ENCODE peak calls at places on chromosomes 12 and 14, in six cellular contexts. One of them, this sample, is unnamed.

GRCh38 chr12:124233041-124233836 is 61.7 kb upstream of the RFLNA start:
- DNase-seq in neural progenitor cell: no peak
- DNase-seq in GM23338: no peak
- DNase-seq in GM23248: peak; percentile 85
- DNase-seq in MM.1S: no peak
- DNase-seq in PC-3: peak; percentile 30
- DNase-seq in this sample: no peak

GRCh38 chr12:116454950-116455447 is 104.2 kb upstream of the MAP1LC3B2 start:
- DNase-seq in neural progenitor cell: no peak
- DNase-seq in GM23338: no peak
- DNase-seq in MM.1S: no peak
- DNase-seq in PC-3: peak; percentile 99
- DNase-seq in GM23248: peak; percentile 98
- DNase-seq in this sample: peak; percentile 62

GRCh38 chr14:69891422-69891821 is 12.2 kb downstream of the SMOC1 start:
- DNase-seq in MM.1S: no peak
- DNase-seq in GM23338: peak; percentile 46
- DNase-seq in PC-3: no peak
- DNase-seq in GM23248: no peak
- DNase-seq in neural progenitor cell: peak; percentile 41
- DNase-seq in this sample: no peak

GRCh38 chr14:76603713-76604112 is 157.6 kb upstream of the VASH1 start:
- DNase-seq in neural progenitor cell: no peak
- DNase-seq in GM23248: no peak
- DNase-seq in PC-3: no peak
- DNase-seq in GM23338: no peak
- DNase-seq in MM.1S: no peak
- DNase-seq in this sample: no peak

GRCh38 chr14:101357559-101358319 is 203.6 kb upstream of the DIO3 start:
- DNase-seq in MM.1S: no peak
- DNase-seq in GM23248: no peak
- DNase-seq in PC-3: no peak
- DNase-seq in GM23338: peak; percentile 15
- DNase-seq in neural progenitor cell: no peak
- DNase-seq in this sample: no peak

GRCh38 chr12:120474092-120474960 is 4.8 kb upstream of the SRSF9 start:
- DNase-seq in GM23248: peak; percentile 92
- DNase-seq in GM23338: peak; percentile 42
- DNase-seq in MM.1S: no peak
- DNase-seq in PC-3: peak; percentile 99
- DNase-seq in neural progenitor cell: no peak
- DNase-seq in this sample: peak; percentile 98

GRCh38 chr14:63045234-63045611 is at the start of gene KCNH5:
- DNase-seq in PC-3: peak; percentile 22
- DNase-seq in GM23338: peak; percentile 83
- DNase-seq in MM.1S: peak; percentile 59
- DNase-seq in GM23248: peak; percentile 47
- DNase-seq in neural progenitor cell: peak; percentile 96
- DNase-seq in this sample: no peak

GRCh38 chr12:95319694-95320331 is 102.2 kb downstream of the VEZT start:
- DNase-seq in MM.1S: no peak
- DNase-seq in PC-3: peak; percentile 40
- DNase-seq in GM23248: no peak
- DNase-seq in GM23338: no peak
- DNase-seq in neural progenitor cell: no peak
- DNase-seq in this sample: peak; percentile 71

DNA sequence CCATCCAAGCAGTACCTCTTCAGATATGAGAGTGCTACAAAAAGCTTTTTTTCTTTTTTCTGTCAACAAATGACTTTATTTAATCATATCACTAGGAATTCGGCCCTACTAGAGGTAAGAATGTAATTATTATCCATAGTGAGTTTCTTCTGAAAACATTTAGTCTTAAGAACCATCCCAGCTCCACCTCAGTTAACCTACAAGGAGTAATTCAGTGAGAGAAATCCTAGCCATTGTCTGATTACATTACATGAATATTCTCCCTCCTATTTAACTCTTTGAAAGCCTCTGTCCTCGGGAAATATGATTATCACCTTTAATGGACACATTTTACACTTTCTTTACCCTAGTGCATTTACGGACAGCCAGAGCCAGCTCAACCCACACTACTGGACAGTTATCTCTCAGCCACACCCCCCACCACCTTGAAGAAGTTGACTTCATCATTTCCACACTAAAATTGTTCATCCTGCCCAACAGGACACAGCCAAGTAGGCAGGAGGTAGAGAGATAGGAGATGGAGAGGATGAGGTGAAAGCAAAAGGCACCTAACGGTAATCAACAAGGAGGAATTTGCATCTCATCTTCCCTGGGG is 1.3 kb downstream of the PPFIA2 start:
- DNase-seq in PC-3: no peak
- DNase-seq in MM.1S: no peak
- DNase-seq in neural progenitor cell: no peak
- DNase-seq in GM23338: no peak
- DNase-seq in GM23248: no peak
- DNase-seq in this sample: no peak
- TF ChIP-seq EZH2 in PC-3: no peak
- TF ChIP-seq EZH2 in MM.1S: no peak
- TF ChIP-seq EZH2 in neural progenitor cell: no peak
- TF ChIP-seq EZH2 in GM23338: no peak
- TF ChIP-seq EZH2 in GM23248: no peak
- TF ChIP-seq EZH2 in this sample: no peak

DNA sequence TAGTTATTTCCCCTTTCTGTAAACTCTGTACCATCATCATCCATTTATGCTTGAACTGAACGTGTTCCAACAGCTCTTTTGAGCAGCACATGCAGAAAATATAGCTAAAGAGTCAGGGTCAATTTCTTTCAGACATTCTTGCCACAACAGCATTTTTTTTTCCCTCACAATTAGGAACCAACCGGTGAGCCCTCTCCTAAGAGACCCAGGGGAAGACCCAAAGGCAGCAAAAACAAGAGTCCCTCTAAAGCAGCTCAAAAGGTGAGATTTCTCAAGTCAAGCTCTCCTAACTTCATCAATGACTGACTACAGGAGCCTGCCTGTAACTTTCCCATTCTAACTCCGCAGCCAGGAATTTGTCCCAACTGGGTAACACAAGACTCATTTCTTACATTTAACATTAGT is 3.5 kb downstream of the HMGA2 start:
- DNase-seq in neural progenitor cell: peak; percentile 40
- DNase-seq in GM23248: peak; percentile 29
- DNase-seq in PC-3: peak; percentile 35
- DNase-seq in GM23338: peak; percentile 67
- DNase-seq in MM.1S: no peak
- DNase-seq in this sample: no peak
- H3F3A ChIP-seq in neural progenitor cell: peaks cover 36% of the 10 kb centered on the region
- H3F3A ChIP-seq in GM23248: peaks cover 67% of the 10 kb centered on the region
- H3F3A ChIP-seq in PC-3: peaks cover 22% of the 10 kb centered on the region
- H3F3A ChIP-seq in GM23338: no peaks in the 10 kb centered on the region
- H3F3A ChIP-seq in MM.1S: no peaks in the 10 kb centered on the region
- H3F3A ChIP-seq in this sample: peaks cover 38% of the 10 kb centered on the region

GRCh38 chr12:114447799-114448617 is 42.1 kb upstream of the TBX5 start:
- DNase-seq in MM.1S: no peak
- DNase-seq in GM23248: no peak
- DNase-seq in PC-3: no peak
- DNase-seq in GM23338: no peak
- DNase-seq in neural progenitor cell: no peak
- DNase-seq in this sample: no peak
- H3K4me2 ChIP-seq in MM.1S: no peak overlapping the region
- H3K4me2 ChIP-seq in GM23248: no peak overlapping the region
- H3K4me2 ChIP-seq in PC-3: no peak overlapping the region
- H3K4me2 ChIP-seq in GM23338: peak overlapping the region; percentile 76
- H3K4me2 ChIP-seq in neural progenitor cell: peak overlapping the region; percentile 53
- H3K4me2 ChIP-seq in this sample: no peak overlapping the region

DNA sequence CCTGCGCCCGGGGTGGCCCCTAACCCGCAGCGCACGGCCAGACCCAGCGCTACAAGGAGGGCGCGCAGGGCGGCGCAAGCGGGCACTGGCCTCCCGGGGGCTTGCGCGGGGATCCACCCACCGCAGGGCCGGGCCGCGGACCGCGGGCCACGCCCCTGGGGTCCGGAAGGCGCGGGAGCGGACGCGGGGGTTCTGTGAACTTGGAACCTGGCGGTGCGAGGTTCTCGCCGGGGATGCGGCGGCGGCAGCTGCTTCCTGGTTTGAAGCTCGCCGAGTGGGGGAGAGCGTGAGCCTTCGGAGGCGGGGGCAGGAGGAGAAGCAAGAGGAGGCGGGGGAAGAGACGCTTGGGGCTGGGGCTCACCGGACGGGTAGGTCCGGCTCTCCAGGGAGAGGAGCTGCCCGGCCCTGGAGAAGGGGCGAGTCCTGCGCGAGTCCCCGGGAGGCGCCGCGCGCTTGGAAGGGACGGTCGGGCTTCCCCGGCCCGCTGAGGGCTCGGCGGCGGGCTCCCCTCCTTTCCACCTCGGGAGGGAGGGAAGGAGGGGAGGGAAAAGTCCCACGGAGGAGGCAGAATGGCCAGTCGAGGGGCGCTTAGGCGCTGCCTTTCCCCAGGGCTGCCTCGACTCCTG is at the start of gene PRKCH:
- DNase-seq in MM.1S: peak; percentile 7
- DNase-seq in PC-3: peak; percentile 90
- DNase-seq in GM23248: peak; percentile 47
- DNase-seq in GM23338: peak; percentile 82
- DNase-seq in neural progenitor cell: peak; percentile 73
- DNase-seq in this sample: peak; percentile 91
- TF ChIP-seq EZH2 in MM.1S: no peak
- TF ChIP-seq EZH2 in PC-3: no peak
- TF ChIP-seq EZH2 in GM23248: no peak
- TF ChIP-seq EZH2 in GM23338: no peak
- TF ChIP-seq EZH2 in neural progenitor cell: peak; percentile 78
- TF ChIP-seq EZH2 in this sample: no peak

DNA sequence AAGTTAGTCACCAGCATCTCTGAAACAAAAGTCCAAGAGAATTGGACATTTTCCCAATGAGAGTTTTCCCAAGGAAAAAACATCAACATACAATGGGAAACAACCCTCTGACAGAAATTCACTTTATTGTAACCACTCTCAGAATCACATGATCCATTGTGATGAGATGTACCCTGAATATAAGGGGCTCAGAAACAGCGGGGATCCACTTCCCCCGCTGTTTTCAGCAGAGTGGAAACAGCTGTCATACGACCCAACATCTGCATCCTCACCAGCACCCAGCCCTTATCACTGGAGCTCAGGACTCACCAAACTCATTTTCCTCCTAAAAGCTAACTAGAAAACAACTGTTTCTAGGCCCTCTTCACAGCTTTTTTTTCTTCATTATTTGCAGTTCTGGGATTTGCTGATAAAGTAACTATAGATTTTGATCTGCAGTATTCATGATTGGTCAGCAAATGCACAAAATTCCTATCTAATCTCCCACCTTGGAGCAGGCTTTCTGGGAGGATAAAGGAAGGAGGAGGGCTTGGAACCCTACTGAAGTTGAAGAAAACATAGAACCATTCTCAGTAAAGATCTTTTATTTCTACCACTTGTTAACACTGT is 31.3 kb downstream of the CORO1C start:
- DNase-seq in MM.1S: no peak
- DNase-seq in neural progenitor cell: no peak
- DNase-seq in PC-3: no peak
- DNase-seq in GM23338: no peak
- DNase-seq in GM23248: peak; percentile 38
- DNase-seq in this sample: no peak
- H3F3A ChIP-seq in MM.1S: no peaks in the 10 kb centered on the region
- H3F3A ChIP-seq in neural progenitor cell: peaks cover 13% of the 10 kb centered on the region
- H3F3A ChIP-seq in PC-3: peaks cover 14% of the 10 kb centered on the region
- H3F3A ChIP-seq in GM23338: no peaks in the 10 kb centered on the region
- H3F3A ChIP-seq in GM23248: peaks cover 91% of the 10 kb centered on the region
- H3F3A ChIP-seq in this sample: peaks cover 22% of the 10 kb centered on the region

GRCh38 chr12:24088751-24089150 is 139.3 kb upstream of the SOX5 start:
- DNase-seq in GM23248: no peak
- DNase-seq in GM23338: no peak
- DNase-seq in PC-3: no peak
- DNase-seq in neural progenitor cell: no peak
- DNase-seq in MM.1S: no peak
- DNase-seq in this sample: no peak
- H3K4me2 ChIP-seq in GM23248: no peak overlapping the region
- H3K4me2 ChIP-seq in GM23338: no peak overlapping the region
- H3K4me2 ChIP-seq in PC-3: no peak overlapping the region
- H3K4me2 ChIP-seq in neural progenitor cell: no peak overlapping the region
- H3K4me2 ChIP-seq in MM.1S: no peak overlapping the region
- H3K4me2 ChIP-seq in this sample: no peak overlapping the region

This sample was measured in PC-9.